ENCODE peak calls at places on chromosomes 13 and 19, in five cellular contexts. S is NB4, H is omental fat pad, F is Peyer's patch, I is activated T-helper 1 cell treated with Interleukin-2 at 50 U/mL for 16 hours. P is an unnamed sample.

GRCh38 chr13:66033924-66034323 is 1196.2 kb downstream of the PCDH9 start:
- DNase-seq in S (no peak), H (no peak), F (no peak), I (no peak), P (no peak)

GRCh38 chr13:45781553-45782326 is 69.8 kb downstream of the SIAH3 start:
- DNase-seq in S (no peak), H (no peak), F (peak), I (no peak), P (no peak)

GRCh38 chr13:52780092-52780491 is 40.5 kb upstream of the CNMD start:
- DNase-seq in S (no peak), H (no peak), F (no peak), I (no peak), P (no peak)

GRCh38 chr19:28257396-28257795 is 955.6 kb downstream of the UQCRFS1 start:
- DNase-seq in S (no peak), H (no peak), F (no peak), I (no peak), P (no peak)

GRCh38 chr19:3783660-3784584 is 2.3 kb downstream of the MATK start:
- DNase-seq in S (peak), H (no peak), F (no peak), I (no peak), P (no peak)

GRCh38 chr13:22757530-22758120 is 423.2 kb upstream of the SGCG start:
- DNase-seq in S (peak), H (no peak), F (no peak), I (no peak), P (no peak)

GRCh38 chr13:21124853-21125252 is 51.5 kb downstream of the SKA3 start:
- DNase-seq in S (peak), H (no peak), F (no peak), I (no peak), P (no peak)

GRCh38 chr19:33718668-33719259 is 77.9 kb upstream of the KCTD15 start:
- DNase-seq in S (no peak), H (no peak), F (no peak), I (no peak), P (no peak)

GRCh38 chr19:55491546-55492360 is 3.5 kb downstream of the SSC5D start:
- DNase-seq in S (no peak), H (no peak), F (no peak), I (no peak), P (no peak)

GRCh38 chr19:15378529-15379082 is 981 bp downstream of the AKAP8 start:
- DNase-seq in S (peak), H (no peak), F (peak), I (peak), P (no peak)

GRCh38 chr13:110307697-110308376 is 753 bp downstream of the COL4A2 start:
- DNase-seq in S (no peak), H (no peak), F (no peak), I (no peak), P (no peak)

GRCh38 chr13:99577934-99578917 is 77.0 kb downstream of the TM9SF2 start:
- DNase-seq in S (peak), H (no peak), F (no peak), I (no peak), P (no peak)

GRCh38 chr13:29065142-29065541 is 245.0 kb downstream of the MTUS2 start:
- DNase-seq in S (no peak), H (no peak), F (no peak), I (no peak), P (no peak)

GRCh38 chr19:50415661-50416033 is 3.1 kb upstream of the SPIB start:
- DNase-seq in S (peak), H (no peak), F (peak), I (no peak), P (no peak)

GRCh38 chr19:51607920-51608562 is 22.2 kb downstream of the SIGLEC5 start:
- DNase-seq in S (peak), H (peak), F (peak), I (no peak), P (no peak)

GRCh38 chr13:41050041-41050440 is 11.3 kb upstream of the WBP4 start:
- DNase-seq in S (peak), H (no peak), F (no peak), I (no peak), P (no peak)

GRCh38 chr13:22114630-22115311 is 443.9 kb downstream of the FGF9 start:
- DNase-seq in S (peak), H (no peak), F (no peak), I (no peak), P (no peak)

GRCh38 chr19:45049073-45049736 is 10.4 kb downstream of the CLASRP start:
- DNase-seq in S (no peak), H (no peak), F (no peak), I (no peak), P (no peak)

GRCh38 chr13:46578590-46578975 is 25.6 kb downstream of the LRCH1 start:
- DNase-seq in S (no peak), H (no peak), F (no peak), I (no peak), P (no peak)

GRCh38 chr19:47713046-47714021 is at the start of gene EHD2:
- DNase-seq in S (peak), H (peak), F (peak), I (peak), P (no peak)

GRCh38 chr19:33440241-33440640 is 66.7 kb downstream of the CEBPG start:
- DNase-seq in S (no peak), H (no peak), F (no peak), I (no peak), P (no peak)

GRCh38 chr19:57465680-57466381 is 8.9 kb upstream of the VN1R1 start:
- DNase-seq in S (peak), H (no peak), F (no peak), I (no peak), P (no peak)

GRCh38 chr13:30906411-30906990 is 430 bp downstream of the MEDAG start:
- DNase-seq in S (no peak), H (no peak), F (no peak), I (no peak), P (no peak)

GRCh38 chr13:33318037-33318436 is 32.5 kb upstream of the STARD13 start:
- DNase-seq in S (no peak), H (no peak), F (no peak), I (no peak), P (no peak)

GRCh38 chr19:30064776-30065494 is 122.9 kb downstream of the URI1 start:
- DNase-seq in S (no peak), H (no peak), F (peak), I (no peak), P (no peak)

GRCh38 chr19:17766543-17767131 is 15.4 kb downstream of the FCHO1 start:
- DNase-seq in S (no peak), H (peak), F (peak), I (no peak), P (no peak)

GRCh38 chr19:46704379-46705076 is 12.4 kb downstream of the PRKD2 start:
- DNase-seq in S (peak), H (peak), F (peak), I (peak), P (peak)

GRCh38 chr19:4373601-4374441 is 26.5 kb downstream of the SH3GL1 start:
- DNase-seq in S (peak), H (no peak), F (no peak), I (no peak), P (no peak)

GRCh38 chr19:16095071-16095571 is 16.6 kb upstream of the RAB8A start:
- DNase-seq in S (peak), H (no peak), F (no peak), I (no peak), P (no peak)

GRCh38 chr13:77388944-77389616 is 62.2 kb upstream of the MYCBP2 start:
- DNase-seq in S (peak), H (no peak), F (no peak), I (no peak), P (no peak)

P was measured in activated CD4-positive, CD25-positive, alpha-beta regulatory T cell.